ENCODE peak calls at places on chromosomes 16 and 17, in seven cellular contexts. W, N, L, I, Y, M and K are unnamed samples.

GRCh38 chr17:58189436-58190146 is 2.9 kb upstream of the EPX start:
- DNase-seq in W (no peak), N (no peak), L (no peak), I (no peak), Y (peak; percentile 45), M (no peak), K (peak; percentile 81)

GRCh38 chr17:42142371-42142896 is 12.4 kb downstream of the RAB5C start:
- DNase-seq in W (no peak), N (no peak), L (no peak), I (no peak), Y (peak; percentile 31), M (peak; percentile 95), K (peak; percentile 87)

GRCh38 chr17:40501499-40501911 is at the start of gene TNS4:
- DNase-seq in W (no peak), N (no peak), L (no peak), I (no peak), Y (no peak), M (peak; percentile 73), K (no peak)

GRCh38 chr16:85789773-85790172 is 9.6 kb downstream of the EMC8 start:
- DNase-seq in W (no peak), N (no peak), L (no peak), I (no peak), Y (no peak), M (no peak), K (no peak)

GRCh38 chr17:12667299-12667958 is 1.7 kb downstream of the MYOCD start:
- DNase-seq in W (peak; percentile 51), N (peak; percentile 96), L (peak; percentile 78), I (peak; percentile 19), Y (peak; percentile 77), M (peak; percentile 70), K (peak; percentile 89)

GRCh38 chr16:57409870-57410585 is 5.5 kb downstream of the CCL17 start:
- DNase-seq in W (no peak), N (peak; percentile 33), L (peak; percentile 38), I (no peak), Y (no peak), M (peak; percentile 69), K (no peak)

GRCh38 chr16:3458278-3458851 is 14.9 kb downstream of the NAA60 start:
- DNase-seq in W (peak; percentile 59), N (peak; percentile 82), L (no peak), I (no peak), Y (peak; percentile 58), M (peak; percentile 76), K (peak; percentile 49)

GRCh38 chr17:40159456-40159855 is 17.8 kb upstream of the RAPGEFL1 start:
- DNase-seq in W (no peak), N (no peak), L (no peak), I (no peak), Y (no peak), M (no peak), K (no peak)

GRCh38 chr17:336110-337021 is 16.2 kb downstream of the RPH3AL start:
- DNase-seq in W (no peak), N (peak; percentile 68), L (peak; percentile 34), I (no peak), Y (no peak), M (no peak), K (no peak)

GRCh38 chr16:79380990-79381389 is 219.5 kb downstream of the MAF start:
- DNase-seq in W (no peak), N (no peak), L (no peak), I (no peak), Y (peak; percentile 82), M (peak; percentile 6), K (no peak)

GRCh38 chr16:66751135-66751991 is at the start of gene DYNC1LI2:
- DNase-seq in W (peak; percentile 69), N (peak; percentile 72), L (peak; percentile 81), I (no peak), Y (peak; percentile 75), M (peak; percentile 86), K (peak; percentile 58)

GRCh38 chr17:56707312-56708219 is 114.1 kb downstream of the NOG start:
- DNase-seq in W (peak; percentile 15), N (peak; percentile 94), L (peak; percentile 72), I (no peak), Y (peak; percentile 71), M (peak; percentile 23), K (peak; percentile 65)

GRCh38 chr16:85824161-85825135 is 25.0 kb downstream of the COX4I1 start:
- DNase-seq in W (no peak), N (no peak), L (no peak), I (no peak), Y (no peak), M (peak; percentile 40), K (no peak)

GRCh38 chr16:22098538-22099255 is 6.4 kb downstream of the VWA3A start:
- DNase-seq in W (peak; percentile 36), N (peak; percentile 84), L (no peak), I (no peak), Y (peak; percentile 64), M (peak; percentile 67), K (peak; percentile 44)

DNA sequence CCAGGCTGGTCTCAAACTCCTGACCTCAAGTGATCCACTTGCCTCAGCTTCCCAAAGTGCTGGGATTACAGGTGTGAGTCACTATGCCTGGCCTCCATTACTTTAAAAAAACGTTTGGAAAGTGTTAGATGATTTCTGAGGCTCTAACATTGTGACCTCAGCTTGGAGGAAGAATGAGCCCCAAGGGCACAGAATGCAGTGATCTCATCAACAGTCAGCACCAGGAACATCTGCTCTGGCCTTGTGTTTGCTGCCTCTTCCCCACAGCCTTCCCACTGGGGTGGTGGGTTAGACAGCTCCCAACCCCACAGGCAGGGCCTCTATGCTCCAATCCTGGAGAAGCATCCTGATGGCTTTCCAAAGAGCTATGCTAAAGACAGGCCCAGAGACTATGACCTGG is 37.7 kb upstream of the SREBF1 start:
- DNase-seq in W (no peak), N (peak; percentile 59), L (no peak), I (no peak), Y (peak; percentile 86), M (peak; percentile 92), K (peak; percentile 92)
- H3K4me1 ChIP-seq in W (peaks cover 17% of the 10 kb centered on the region), N (no peaks in the 10 kb centered on the region), L (peaks cover 5% of the 10 kb centered on the region), I (peaks cover 6% of the 10 kb centered on the region), Y (peaks cover 35% of the 10 kb centered on the region), M (peaks cover 23% of the 10 kb centered on the region), K (peaks cover 22% of the 10 kb centered on the region)

DNA sequence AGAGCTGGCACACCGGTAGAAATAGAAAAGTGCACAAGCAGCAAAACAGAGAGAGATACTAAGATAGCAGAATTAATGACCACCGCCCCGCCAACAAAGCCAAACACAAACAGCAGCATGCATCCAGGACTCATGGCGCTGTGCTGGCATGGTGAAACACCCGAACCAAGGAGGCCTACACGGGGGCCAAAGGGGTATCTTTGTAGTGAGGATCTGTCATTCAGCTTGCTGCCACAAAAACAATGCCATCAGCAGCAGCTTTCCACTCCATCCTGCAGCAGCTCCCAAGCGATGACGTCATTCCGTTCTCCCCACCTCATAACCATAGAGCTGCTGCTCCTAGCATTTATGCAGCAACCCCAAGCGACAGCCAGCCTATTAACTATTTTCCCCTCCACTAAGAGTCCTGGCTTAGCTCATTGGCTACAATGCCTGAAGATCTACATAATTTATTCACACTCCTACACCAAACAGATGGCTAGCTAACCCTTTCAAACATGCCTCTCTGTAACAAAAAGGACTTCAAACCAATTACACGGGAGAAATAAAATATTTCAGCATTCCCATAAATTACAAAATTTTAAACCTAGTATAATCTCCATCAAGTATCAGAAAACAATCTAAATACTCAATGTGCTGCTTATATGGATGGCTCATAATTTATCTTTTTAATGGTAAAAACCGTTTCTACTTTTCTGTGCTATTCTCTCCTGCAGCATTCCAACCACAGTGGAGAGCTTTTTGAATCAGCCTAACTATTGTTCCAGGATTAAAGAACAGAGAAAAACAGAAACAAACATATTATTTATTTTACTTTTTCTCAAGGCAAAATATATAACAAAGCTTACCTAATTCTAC is 73.9 kb downstream of the SPAG9 start:
- DNase-seq in W (peak; percentile 97), N (peak; percentile 97), L (peak; percentile 93), I (peak; percentile 53), Y (peak; percentile 90), M (no peak), K (peak; percentile 87)
- H3K23ac ChIP-seq in W (no peak overlapping the region), N (no peak overlapping the region), L (no peak overlapping the region), I (no peak overlapping the region), Y (no peak overlapping the region), M (no peak overlapping the region), K (peak overlapping the region; percentile 49)

GRCh38 chr17:17738901-17739300 is 57.6 kb downstream of the RAI1 start:
- DNase-seq in W (no peak), N (no peak), L (no peak), I (no peak), Y (peak; percentile 32), M (no peak), K (no peak)
- H3K4me1 ChIP-seq in W (peaks cover 37% of the 10 kb centered on the region), N (no peaks in the 10 kb centered on the region), L (peaks cover 2% of the 10 kb centered on the region), I (peaks cover 22% of the 10 kb centered on the region), Y (peaks cover 51% of the 10 kb centered on the region), M (peaks cover 21% of the 10 kb centered on the region), K (peaks cover 43% of the 10 kb centered on the region)

DNA sequence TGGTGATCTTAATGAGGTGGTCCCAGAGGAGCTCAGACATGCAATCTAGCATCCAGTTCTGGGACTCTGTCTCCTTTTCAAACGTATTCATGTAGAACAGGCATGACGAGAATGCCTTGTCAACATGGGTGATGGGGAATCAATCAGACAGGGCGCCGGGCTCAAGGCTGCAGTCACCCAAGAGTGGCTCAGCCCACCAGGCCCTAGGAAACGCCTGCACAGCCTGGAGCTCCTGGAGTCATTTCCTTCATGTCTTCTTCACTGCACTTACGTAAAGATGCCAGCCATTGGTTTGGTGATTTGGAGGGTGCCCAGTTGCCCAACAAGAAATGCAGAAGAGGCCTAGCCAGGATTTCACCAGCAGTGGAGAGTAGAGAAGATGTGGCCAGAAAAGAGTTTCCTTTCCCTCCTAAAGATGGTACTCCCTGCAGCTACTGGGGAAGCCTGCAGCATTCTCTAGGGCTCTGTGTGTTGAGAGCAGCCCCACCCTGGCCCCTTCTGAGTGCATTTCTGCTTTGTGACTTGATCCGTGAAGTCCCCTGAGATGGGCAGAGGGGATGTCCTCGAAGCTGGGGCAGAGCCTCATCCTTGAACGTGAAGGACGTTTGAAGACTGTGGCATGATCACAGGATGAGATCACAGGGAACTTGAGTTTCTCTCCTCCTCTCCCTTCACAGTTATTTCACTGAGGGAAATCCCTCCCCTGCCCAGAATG is 24.0 kb upstream of the STH start:
- DNase-seq in W (no peak), N (no peak), L (no peak), I (no peak), Y (no peak), M (no peak), K (no peak)
- H3K23ac ChIP-seq in W (no peak overlapping the region), N (no peak overlapping the region), L (no peak overlapping the region), I (no peak overlapping the region), Y (no peak overlapping the region), M (no peak overlapping the region), K (no peak overlapping the region)

GRCh38 chr16:17301184-17301583 is 169.6 kb downstream of the XYLT1 start:
- DNase-seq in W (no peak), N (no peak), L (no peak), I (no peak), Y (no peak), M (no peak), K (no peak)

GRCh38 chr16:17302213-17302612 is 168.5 kb downstream of the XYLT1 start:
- DNase-seq in W (no peak), N (no peak), L (no peak), I (no peak), Y (no peak), M (no peak), K (no peak)

GRCh38 chr16:17298238-17298637 is 172.5 kb downstream of the XYLT1 start:
- DNase-seq in W (no peak), N (no peak), L (no peak), I (no peak), Y (no peak), M (no peak), K (no peak)

GRCh38 chr16:17301593-17302135 is 169.1 kb downstream of the XYLT1 start:
- DNase-seq in W (no peak), N (no peak), L (no peak), I (no peak), Y (no peak), M (no peak), K (no peak)

GRCh38 chr16:17299790-17300189 is 171.0 kb downstream of the XYLT1 start:
- DNase-seq in W (no peak), N (no peak), L (no peak), I (no peak), Y (no peak), M (no peak), K (no peak)
- H3K4me1 ChIP-seq in W (peaks cover 9% of the 10 kb centered on the region), N (peaks cover 3% of the 10 kb centered on the region), L (peaks cover 12% of the 10 kb centered on the region), I (peaks cover 9% of the 10 kb centered on the region), Y (no peaks in the 10 kb centered on the region), M (peaks cover under 1% of the 10 kb centered on the region), K (no peaks in the 10 kb centered on the region)